ENCODE peak calls at places on chromosomes 7 and 10, in six cellular contexts. T is midbrain, Q is T-cell, A is putamen, V is H9, M is mesenchymal stem cell. S is an unnamed sample.

GRCh38 chr10:13969118-13969791 is 361.5 kb downstream of the FRMD4A start:
- DNase-seq in T (no peak), Q (no peak), A (no peak), V (no peak), M (no peak), S (no peak)

GRCh38 chr10:124709862-124710261 is 34.3 kb downstream of the FAM53B start:
- DNase-seq in T (no peak), Q (no peak), A (no peak), V (no peak), M (no peak), S (no peak)

GRCh38 chr7:129338450-129338849 is 95.8 kb upstream of the STRIP2 start:
- DNase-seq in T (no peak), Q (no peak), A (no peak), V (no peak), M (no peak), S (no peak)

GRCh38 chr7:54187886-54188518 is 354.2 kb upstream of the VSTM2A start:
- DNase-seq in T (no peak), Q (no peak), A (no peak), V (no peak), M (no peak), S (no peak)

GRCh38 chr7:2870471-2870941 is 26.4 kb upstream of the GNA12 start:
- DNase-seq in T (no peak), Q (peak; percentile 52), A (no peak), V (peak; percentile 85), M (peak; percentile 79), S (no peak)

GRCh38 chr7:85497999-85498398 is 311.1 kb upstream of the SEMA3D start:
- DNase-seq in T (no peak), Q (no peak), A (no peak), V (no peak), M (no peak), S (no peak)

GRCh38 chr10:25425776-25426175 is 251.0 kb downstream of the GPR158 start:
- DNase-seq in T (no peak), Q (no peak), A (no peak), V (no peak), M (no peak), S (no peak)

GRCh38 chr10:90007226-90007625 is 305.8 kb downstream of the KIF20B start:
- DNase-seq in T (no peak), Q (no peak), A (no peak), V (no peak), M (no peak), S (no peak)

GRCh38 chr7:16433568-16434122 is 12.3 kb upstream of the CRPPA start:
- DNase-seq in T (no peak), Q (no peak), A (no peak), V (no peak), M (peak; percentile 12), S (no peak)

GRCh38 chr10:74371696-74372095 is 220.7 kb downstream of the ADK start:
- DNase-seq in T (no peak), Q (no peak), A (no peak), V (no peak), M (no peak), S (no peak)

GRCh38 chr10:3780766-3781457 is 4.1 kb downstream of the KLF6 start:
- DNase-seq in T (no peak), Q (no peak), A (no peak), V (peak; percentile 11), M (peak; percentile 61), S (no peak)

GRCh38 chr7:45580053-45580872 is 6.1 kb downstream of the ADCY1 start:
- DNase-seq in T (no peak), Q (no peak), A (no peak), V (peak; percentile 64), M (no peak), S (no peak)

GRCh38 chr7:41003031-41003925 is 699.6 kb downstream of the INHBA start:
- DNase-seq in T (peak; percentile 8), Q (no peak), A (peak; percentile 22), V (peak; percentile 63), M (no peak), S (no peak)

GRCh38 chr7:157465597-157466348 is 129.0 kb downstream of the DNAJB6 start:
- DNase-seq in T (no peak), Q (no peak), A (no peak), V (no peak), M (no peak), S (no peak)

GRCh38 chr10:132865851-132866600 is 76.3 kb downstream of the CFAP46 start:
- DNase-seq in T (no peak), Q (no peak), A (no peak), V (peak; percentile 24), M (no peak), S (no peak)

GRCh38 chr7:126783613-126784012 is 469.1 kb downstream of the GRM8 start:
- DNase-seq in T (no peak), Q (no peak), A (no peak), V (no peak), M (no peak), S (no peak)

GRCh38 chr10:73867871-73868631 is 6.3 kb downstream of the CAMK2G start:
- DNase-seq in T (no peak), Q (no peak), A (no peak), V (no peak), M (no peak), S (no peak)

GRCh38 chr7:99975782-99976521 is at the start of gene AZGP1:
- DNase-seq in T (peak; percentile 6), Q (no peak), A (peak; percentile 39), V (no peak), M (no peak), S (no peak)

GRCh38 chr7:139639563-139639962 is 116.1 kb downstream of the CLEC2L start:
- DNase-seq in T (no peak), Q (no peak), A (no peak), V (no peak), M (no peak), S (no peak)

GRCh38 chr7:101521430-101521925 is 107.6 kb downstream of the MYL10 start:
- DNase-seq in T (no peak), Q (no peak), A (no peak), V (no peak), M (no peak), S (no peak)

GRCh38 chr7:30412810-30413504 is 65.6 kb downstream of the NOD1 start:
- DNase-seq in T (peak; percentile 70), Q (no peak), A (peak; percentile 68), V (peak; percentile 70), M (peak; percentile 86), S (peak; percentile 71)

GRCh38 chr7:107016312-107016711 is 28.2 kb upstream of the PRKAR2B start:
- DNase-seq in T (no peak), Q (no peak), A (no peak), V (no peak), M (no peak), S (no peak)

GRCh38 chr10:132711618-132712051 is 74.3 kb downstream of the NKX6-2 start:
- DNase-seq in T (no peak), Q (no peak), A (no peak), V (no peak), M (no peak), S (no peak)

GRCh38 chr10:3056280-3057037 is 10.9 kb upstream of the PFKP start:
- DNase-seq in T (no peak), Q (no peak), A (no peak), V (no peak), M (peak; percentile 42), S (no peak)

GRCh38 chr10:44352316-44353127 is 32.4 kb downstream of the CXCL12 start:
- DNase-seq in T (no peak), Q (no peak), A (peak; percentile 8), V (no peak), M (peak; percentile 57), S (no peak)

GRCh38 chr7:30594055-30594539 is 581 bp upstream of the GARS1 start:
- DNase-seq in T (no peak), Q (no peak), A (no peak), V (peak; percentile 51), M (no peak), S (peak; percentile 31)

GRCh38 chr7:1704326-1705241 is 34.5 kb downstream of the ELFN1 start:
- DNase-seq in T (no peak), Q (no peak), A (no peak), V (peak; percentile 36), M (no peak), S (no peak)

GRCh38 chr7:120273476-120273975 is 551 bp downstream of the KCND2 start:
- DNase-seq in T (peak; percentile 43), Q (no peak), A (peak; percentile 67), V (peak; percentile 70), M (peak; percentile 29), S (peak; percentile 73)

GRCh38 chr10:78851652-78852051 is 217.1 kb upstream of the ZMIZ1 start:
- DNase-seq in T (no peak), Q (no peak), A (no peak), V (no peak), M (no peak), S (no peak)

GRCh38 chr7:107168233-107169119 is at the start of gene HBP1:
- DNase-seq in T (peak; percentile 100), Q (peak; percentile 99), A (peak; percentile 100), V (peak; percentile 100), M (peak; percentile 100), S (peak; percentile 96)

S was measured in cerebellum.